ENCODE peak calls at places on chromosomes 16 and 17, in ten cellular contexts. One of them, this sample, is unnamed.
A peak's percentile ranks its signal among the peaks of the same experiment; 100 is the strongest.

GRCh38 chr16:80852261-80852872 is 48.0 kb upstream of the CDYL2 start:
- DNase-seq in heart left ventricle: no peak
- DNase-seq in upper lobe of right lung: no peak
- DNase-seq in foreskin fibroblast: peak; percentile 46
- DNase-seq in RWPE1: peak; percentile 5
- DNase-seq in transverse colon: peak; percentile 11
- DNase-seq in neural progenitor cell: peak; percentile 48
- DNase-seq in OCI-LY7: peak; percentile 31
- DNase-seq in progenitor cell of endocrine pancreas: no peak
- DNase-seq in AG10803: peak; percentile 29
- DNase-seq in this sample: peak; percentile 41

GRCh38 chr16:55411231-55411630 is 67.8 kb upstream of the MMP2 start:
- DNase-seq in heart left ventricle: no peak
- DNase-seq in upper lobe of right lung: no peak
- DNase-seq in foreskin fibroblast: no peak
- DNase-seq in RWPE1: no peak
- DNase-seq in transverse colon: no peak
- DNase-seq in neural progenitor cell: peak; percentile 13
- DNase-seq in OCI-LY7: no peak
- DNase-seq in progenitor cell of endocrine pancreas: no peak
- DNase-seq in AG10803: peak; percentile 6
- DNase-seq in this sample: no peak

GRCh38 chr17:17495448-17496188 is 577 bp downstream of the RASD1 start:
- DNase-seq in heart left ventricle: no peak
- DNase-seq in upper lobe of right lung: peak; percentile 77
- DNase-seq in foreskin fibroblast: peak; percentile 52
- DNase-seq in RWPE1: no peak
- DNase-seq in transverse colon: peak; percentile 33
- DNase-seq in neural progenitor cell: peak; percentile 63
- DNase-seq in OCI-LY7: no peak
- DNase-seq in progenitor cell of endocrine pancreas: no peak
- DNase-seq in AG10803: peak; percentile 10
- DNase-seq in this sample: peak; percentile 54

GRCh38 chr17:77645441-77646430 is 312.8 kb upstream of the TNRC6C start:
- DNase-seq in heart left ventricle: no peak
- DNase-seq in upper lobe of right lung: peak; percentile 13
- DNase-seq in foreskin fibroblast: peak; percentile 16
- DNase-seq in RWPE1: no peak
- DNase-seq in transverse colon: no peak
- DNase-seq in neural progenitor cell: peak; percentile 46
- DNase-seq in OCI-LY7: no peak
- DNase-seq in progenitor cell of endocrine pancreas: no peak
- DNase-seq in AG10803: peak; percentile 44
- DNase-seq in this sample: peak; percentile 86

GRCh38 chr16:5012887-5013286 is 20.8 kb downstream of the NAGPA start:
- DNase-seq in heart left ventricle: no peak
- DNase-seq in upper lobe of right lung: no peak
- DNase-seq in foreskin fibroblast: no peak
- DNase-seq in RWPE1: no peak
- DNase-seq in transverse colon: no peak
- DNase-seq in neural progenitor cell: no peak
- DNase-seq in OCI-LY7: no peak
- DNase-seq in progenitor cell of endocrine pancreas: no peak
- DNase-seq in AG10803: no peak
- DNase-seq in this sample: no peak

GRCh38 chr17:44971776-44972483 is 3.8 kb upstream of the C1QL1 start:
- DNase-seq in heart left ventricle: no peak
- DNase-seq in upper lobe of right lung: no peak
- DNase-seq in foreskin fibroblast: peak; percentile 74
- DNase-seq in RWPE1: peak; percentile 83
- DNase-seq in transverse colon: no peak
- DNase-seq in neural progenitor cell: no peak
- DNase-seq in OCI-LY7: no peak
- DNase-seq in progenitor cell of endocrine pancreas: no peak
- DNase-seq in AG10803: peak; percentile 37
- DNase-seq in this sample: peak; percentile 86

GRCh38 chr17:49851387-49852291 is 3.8 kb upstream of the TAC4 start:
- DNase-seq in heart left ventricle: peak; percentile 82
- DNase-seq in upper lobe of right lung: peak; percentile 90
- DNase-seq in foreskin fibroblast: peak; percentile 75
- DNase-seq in RWPE1: no peak
- DNase-seq in transverse colon: peak; percentile 59
- DNase-seq in neural progenitor cell: peak; percentile 89
- DNase-seq in OCI-LY7: peak; percentile 54
- DNase-seq in progenitor cell of endocrine pancreas: peak; percentile 68
- DNase-seq in AG10803: peak; percentile 70
- DNase-seq in this sample: peak; percentile 80

GRCh38 chr17:68589086-68589485 is 12.1 kb downstream of the FAM20A start:
- DNase-seq in heart left ventricle: no peak
- DNase-seq in upper lobe of right lung: no peak
- DNase-seq in foreskin fibroblast: no peak
- DNase-seq in RWPE1: no peak
- DNase-seq in transverse colon: no peak
- DNase-seq in neural progenitor cell: no peak
- DNase-seq in OCI-LY7: no peak
- DNase-seq in progenitor cell of endocrine pancreas: no peak
- DNase-seq in AG10803: no peak
- DNase-seq in this sample: no peak

GRCh38 chr17:65495255-65496060 is 66.0 kb downstream of the AXIN2 start:
- DNase-seq in heart left ventricle: no peak
- DNase-seq in upper lobe of right lung: peak; percentile 77
- DNase-seq in foreskin fibroblast: no peak
- DNase-seq in RWPE1: no peak
- DNase-seq in transverse colon: peak; percentile 39
- DNase-seq in neural progenitor cell: peak; percentile 88
- DNase-seq in OCI-LY7: no peak
- DNase-seq in progenitor cell of endocrine pancreas: peak; percentile 21
- DNase-seq in AG10803: no peak
- DNase-seq in this sample: peak; percentile 17

GRCh38 chr16:87667946-87668345 is 65.6 kb downstream of the JPH3 start:
- DNase-seq in heart left ventricle: no peak
- DNase-seq in upper lobe of right lung: no peak
- DNase-seq in foreskin fibroblast: no peak
- DNase-seq in RWPE1: no peak
- DNase-seq in transverse colon: no peak
- DNase-seq in neural progenitor cell: no peak
- DNase-seq in OCI-LY7: no peak
- DNase-seq in progenitor cell of endocrine pancreas: no peak
- DNase-seq in AG10803: no peak
- DNase-seq in this sample: no peak

GRCh38 chr17:63488851-63489250 is 12.0 kb downstream of the ACE start:
- DNase-seq in heart left ventricle: no peak
- DNase-seq in upper lobe of right lung: no peak
- DNase-seq in foreskin fibroblast: no peak
- DNase-seq in RWPE1: no peak
- DNase-seq in transverse colon: no peak
- DNase-seq in neural progenitor cell: no peak
- DNase-seq in OCI-LY7: no peak
- DNase-seq in progenitor cell of endocrine pancreas: no peak
- DNase-seq in AG10803: no peak
- DNase-seq in this sample: no peak

GRCh38 chr16:83015871-83016270 is 389.1 kb downstream of the CDH13 start:
- DNase-seq in heart left ventricle: no peak
- DNase-seq in upper lobe of right lung: no peak
- DNase-seq in foreskin fibroblast: peak; percentile 19
- DNase-seq in RWPE1: no peak
- DNase-seq in transverse colon: no peak
- DNase-seq in neural progenitor cell: no peak
- DNase-seq in OCI-LY7: no peak
- DNase-seq in progenitor cell of endocrine pancreas: no peak
- DNase-seq in AG10803: peak; percentile 69
- DNase-seq in this sample: no peak

GRCh38 chr17:48644910-48645557 is 18.9 kb upstream of the HOXB9 start:
- DNase-seq in heart left ventricle: no peak
- DNase-seq in upper lobe of right lung: no peak
- DNase-seq in foreskin fibroblast: no peak
- DNase-seq in RWPE1: no peak
- DNase-seq in transverse colon: no peak
- DNase-seq in neural progenitor cell: peak; percentile 1
- DNase-seq in OCI-LY7: no peak
- DNase-seq in progenitor cell of endocrine pancreas: no peak
- DNase-seq in AG10803: no peak
- DNase-seq in this sample: no peak

GRCh38 chr16:10314811-10315210 is 71.0 kb upstream of the ATF7IP2 start:
- DNase-seq in heart left ventricle: no peak
- DNase-seq in upper lobe of right lung: no peak
- DNase-seq in foreskin fibroblast: no peak
- DNase-seq in RWPE1: peak; percentile 38
- DNase-seq in transverse colon: no peak
- DNase-seq in neural progenitor cell: no peak
- DNase-seq in OCI-LY7: peak; percentile 66
- DNase-seq in progenitor cell of endocrine pancreas: no peak
- DNase-seq in AG10803: peak; percentile 5
- DNase-seq in this sample: peak; percentile 16

GRCh38 chr17:61335105-61335844 is 64.4 kb upstream of the TBX2 start:
- DNase-seq in heart left ventricle: no peak
- DNase-seq in upper lobe of right lung: no peak
- DNase-seq in foreskin fibroblast: peak; percentile 49
- DNase-seq in RWPE1: no peak
- DNase-seq in transverse colon: no peak
- DNase-seq in neural progenitor cell: no peak
- DNase-seq in OCI-LY7: no peak
- DNase-seq in progenitor cell of endocrine pancreas: no peak
- DNase-seq in AG10803: no peak
- DNase-seq in this sample: no peak

GRCh38 chr17:67085406-67085805 is 41.1 kb downstream of the CACNG1 start:
- DNase-seq in heart left ventricle: no peak
- DNase-seq in upper lobe of right lung: no peak
- DNase-seq in foreskin fibroblast: no peak
- DNase-seq in RWPE1: no peak
- DNase-seq in transverse colon: no peak
- DNase-seq in neural progenitor cell: no peak
- DNase-seq in OCI-LY7: no peak
- DNase-seq in progenitor cell of endocrine pancreas: no peak
- DNase-seq in AG10803: no peak
- DNase-seq in this sample: no peak

GRCh38 chr16:51636913-51637743 is 486.1 kb upstream of the SALL1 start:
- DNase-seq in heart left ventricle: no peak
- DNase-seq in upper lobe of right lung: no peak
- DNase-seq in foreskin fibroblast: peak; percentile 71
- DNase-seq in RWPE1: peak; percentile 70
- DNase-seq in transverse colon: no peak
- DNase-seq in neural progenitor cell: peak; percentile 26
- DNase-seq in OCI-LY7: no peak
- DNase-seq in progenitor cell of endocrine pancreas: no peak
- DNase-seq in AG10803: peak; percentile 60
- DNase-seq in this sample: no peak

GRCh38 chr16:14117051-14117450 is 45.9 kb downstream of the MRTFB start:
- DNase-seq in heart left ventricle: no peak
- DNase-seq in upper lobe of right lung: no peak
- DNase-seq in foreskin fibroblast: no peak
- DNase-seq in RWPE1: no peak
- DNase-seq in transverse colon: no peak
- DNase-seq in neural progenitor cell: no peak
- DNase-seq in OCI-LY7: no peak
- DNase-seq in progenitor cell of endocrine pancreas: no peak
- DNase-seq in AG10803: no peak
- DNase-seq in this sample: no peak

GRCh38 chr17:7774037-7774659 is 56.6 kb downstream of the DNAH2 start:
- DNase-seq in heart left ventricle: no peak
- DNase-seq in upper lobe of right lung: no peak
- DNase-seq in foreskin fibroblast: peak; percentile 78
- DNase-seq in RWPE1: no peak
- DNase-seq in transverse colon: no peak
- DNase-seq in neural progenitor cell: no peak
- DNase-seq in OCI-LY7: no peak
- DNase-seq in progenitor cell of endocrine pancreas: no peak
- DNase-seq in AG10803: peak; percentile 43
- DNase-seq in this sample: no peak

GRCh38 chr16:80580109-80580832 is 39.5 kb downstream of the DYNLRB2 start:
- DNase-seq in heart left ventricle: no peak
- DNase-seq in upper lobe of right lung: no peak
- DNase-seq in foreskin fibroblast: peak; percentile 35
- DNase-seq in RWPE1: no peak
- DNase-seq in transverse colon: no peak
- DNase-seq in neural progenitor cell: no peak
- DNase-seq in OCI-LY7: no peak
- DNase-seq in progenitor cell of endocrine pancreas: no peak
- DNase-seq in AG10803: peak; percentile 72
- DNase-seq in this sample: peak; percentile 89

GRCh38 chr17:78118801-78119241 is 9.7 kb downstream of the TMC6 start:
- DNase-seq in heart left ventricle: no peak
- DNase-seq in upper lobe of right lung: no peak
- DNase-seq in foreskin fibroblast: no peak
- DNase-seq in RWPE1: no peak
- DNase-seq in transverse colon: no peak
- DNase-seq in neural progenitor cell: no peak
- DNase-seq in OCI-LY7: no peak
- DNase-seq in progenitor cell of endocrine pancreas: no peak
- DNase-seq in AG10803: no peak
- DNase-seq in this sample: no peak

GRCh38 chr17:50904522-50905459 is 38.6 kb upstream of the TOB1 start:
- DNase-seq in heart left ventricle: peak; percentile 45
- DNase-seq in upper lobe of right lung: peak; percentile 71
- DNase-seq in foreskin fibroblast: no peak
- DNase-seq in RWPE1: no peak
- DNase-seq in transverse colon: peak; percentile 48
- DNase-seq in neural progenitor cell: peak; percentile 50
- DNase-seq in OCI-LY7: peak; percentile 23
- DNase-seq in progenitor cell of endocrine pancreas: no peak
- DNase-seq in AG10803: peak; percentile 25
- DNase-seq in this sample: no peak
- TF ChIP-seq CTCF in heart left ventricle: no peak
- TF ChIP-seq CTCF in upper lobe of right lung: no peak
- TF ChIP-seq CTCF in foreskin fibroblast: no peak
- TF ChIP-seq CTCF in RWPE1: no peak
- TF ChIP-seq CTCF in transverse colon: no peak
- TF ChIP-seq CTCF in neural progenitor cell: no peak
- TF ChIP-seq CTCF in OCI-LY7: no peak
- TF ChIP-seq CTCF in progenitor cell of endocrine pancreas: no peak
- TF ChIP-seq CTCF in AG10803: no peak
- TF ChIP-seq CTCF in this sample: no peak

GRCh38 chr16:61946019-61946418 is 90.2 kb downstream of the CDH8 start:
- DNase-seq in heart left ventricle: no peak
- DNase-seq in upper lobe of right lung: no peak
- DNase-seq in foreskin fibroblast: no peak
- DNase-seq in RWPE1: no peak
- DNase-seq in transverse colon: no peak
- DNase-seq in neural progenitor cell: no peak
- DNase-seq in OCI-LY7: no peak
- DNase-seq in progenitor cell of endocrine pancreas: no peak
- DNase-seq in AG10803: no peak
- DNase-seq in this sample: no peak
- TF ChIP-seq CTCF in heart left ventricle: no peak
- TF ChIP-seq CTCF in upper lobe of right lung: no peak
- TF ChIP-seq CTCF in foreskin fibroblast: no peak
- TF ChIP-seq CTCF in RWPE1: no peak
- TF ChIP-seq CTCF in transverse colon: no peak
- TF ChIP-seq CTCF in neural progenitor cell: peak; percentile 35
- TF ChIP-seq CTCF in OCI-LY7: peak; percentile 49
- TF ChIP-seq CTCF in progenitor cell of endocrine pancreas: peak; percentile 19
- TF ChIP-seq CTCF in AG10803: no peak
- TF ChIP-seq CTCF in this sample: no peak

GRCh38 chr16:54285414-54286066 is 1.0 kb downstream of the IRX3 start:
- DNase-seq in heart left ventricle: peak; percentile 37
- DNase-seq in upper lobe of right lung: peak; percentile 75
- DNase-seq in foreskin fibroblast: peak; percentile 78
- DNase-seq in RWPE1: peak; percentile 49
- DNase-seq in transverse colon: no peak
- DNase-seq in neural progenitor cell: peak; percentile 61
- DNase-seq in OCI-LY7: no peak
- DNase-seq in progenitor cell of endocrine pancreas: peak; percentile 27
- DNase-seq in AG10803: peak; percentile 62
- DNase-seq in this sample: no peak
- TF ChIP-seq CTCF in heart left ventricle: no peak
- TF ChIP-seq CTCF in upper lobe of right lung: no peak
- TF ChIP-seq CTCF in foreskin fibroblast: peak; percentile 20
- TF ChIP-seq CTCF in RWPE1: no peak
- TF ChIP-seq CTCF in transverse colon: no peak
- TF ChIP-seq CTCF in neural progenitor cell: peak; percentile 16
- TF ChIP-seq CTCF in OCI-LY7: no peak
- TF ChIP-seq CTCF in progenitor cell of endocrine pancreas: no peak
- TF ChIP-seq CTCF in AG10803: no peak
- TF ChIP-seq CTCF in this sample: no peak

GRCh38 chr17:15048381-15048780 is 216.7 kb downstream of the PMP22 start:
- DNase-seq in heart left ventricle: no peak
- DNase-seq in upper lobe of right lung: no peak
- DNase-seq in foreskin fibroblast: peak; percentile 11
- DNase-seq in RWPE1: no peak
- DNase-seq in transverse colon: no peak
- DNase-seq in neural progenitor cell: no peak
- DNase-seq in OCI-LY7: no peak
- DNase-seq in progenitor cell of endocrine pancreas: no peak
- DNase-seq in AG10803: no peak
- DNase-seq in this sample: no peak
- TF ChIP-seq CTCF in heart left ventricle: no peak
- TF ChIP-seq CTCF in upper lobe of right lung: no peak
- TF ChIP-seq CTCF in foreskin fibroblast: no peak
- TF ChIP-seq CTCF in RWPE1: no peak
- TF ChIP-seq CTCF in transverse colon: no peak
- TF ChIP-seq CTCF in neural progenitor cell: peak; percentile 19
- TF ChIP-seq CTCF in OCI-LY7: no peak
- TF ChIP-seq CTCF in progenitor cell of endocrine pancreas: peak; percentile 12
- TF ChIP-seq CTCF in AG10803: peak; percentile 15
- TF ChIP-seq CTCF in this sample: no peak

This sample was measured in activated CD8-positive, alpha-beta T cell treated with anti-CD3 and anti-CD28 coated beads for 36 hours.